ENCODE peak calls at places on chromosomes 1 and 21, in five cellular contexts. One of them, this sample, is unnamed.

GRCh38 chr1:26124433-26125318 is 13.1 kb downstream of the PDIK1L start:
- DNase-seq in SK-N-SH: no peak
- DNase-seq in ovary: no peak
- DNase-seq in BJ: no peak
- DNase-seq in kidney: no peak
- DNase-seq in this sample: no peak

GRCh38 chr1:206776239-206776638 is 3.9 kb upstream of the IL10 start:
- DNase-seq in SK-N-SH: no peak
- DNase-seq in ovary: no peak
- DNase-seq in BJ: no peak
- DNase-seq in kidney: no peak
- DNase-seq in this sample: peak

GRCh38 chr1:56375184-56375837 is 204.1 kb downstream of the PLPP3 start:
- DNase-seq in SK-N-SH: no peak
- DNase-seq in ovary: no peak
- DNase-seq in BJ: no peak
- DNase-seq in kidney: no peak
- DNase-seq in this sample: no peak

GRCh38 chr1:25989440-25989839 is 8.4 kb downstream of the PAFAH2 start:
- DNase-seq in SK-N-SH: no peak
- DNase-seq in ovary: no peak
- DNase-seq in BJ: no peak
- DNase-seq in kidney: no peak
- DNase-seq in this sample: no peak

GRCh38 chr1:156805766-156806511 is 10.7 kb downstream of the SH2D2A start:
- DNase-seq in SK-N-SH: peak
- DNase-seq in ovary: peak
- DNase-seq in BJ: peak
- DNase-seq in kidney: no peak
- DNase-seq in this sample: no peak

GRCh38 chr1:84348240-84348555 is 46.7 kb downstream of the SAMD13 start:
- DNase-seq in SK-N-SH: no peak
- DNase-seq in ovary: no peak
- DNase-seq in BJ: no peak
- DNase-seq in kidney: no peak
- DNase-seq in this sample: no peak

GRCh38 chr1:4460651-4461050 is 193.8 kb upstream of the AJAP1 start:
- DNase-seq in SK-N-SH: no peak
- DNase-seq in ovary: no peak
- DNase-seq in BJ: no peak
- DNase-seq in kidney: no peak
- DNase-seq in this sample: no peak

GRCh38 chr1:156584813-156585212 is 5.3 kb downstream of the TTC24 start:
- DNase-seq in SK-N-SH: peak
- DNase-seq in ovary: no peak
- DNase-seq in BJ: no peak
- DNase-seq in kidney: no peak
- DNase-seq in this sample: peak

GRCh38 chr1:169138866-169139670 is 32.6 kb downstream of the ATP1B1 start:
- DNase-seq in SK-N-SH: no peak
- DNase-seq in ovary: no peak
- DNase-seq in BJ: no peak
- DNase-seq in kidney: no peak
- DNase-seq in this sample: no peak

GRCh38 chr1:64343105-64343960 is 126.6 kb upstream of the CACHD1 start:
- DNase-seq in SK-N-SH: peak
- DNase-seq in ovary: no peak
- DNase-seq in BJ: peak
- DNase-seq in kidney: no peak
- DNase-seq in this sample: peak

GRCh38 chr1:235324296-235324695 is 3.7 kb downstream of the ARID4B start:
- DNase-seq in SK-N-SH: no peak
- DNase-seq in ovary: no peak
- DNase-seq in BJ: no peak
- DNase-seq in kidney: no peak
- DNase-seq in this sample: no peak
- H3K4me3 ChIP-seq in SK-N-SH: no peak
- H3K4me3 ChIP-seq in ovary: no peak
- H3K4me3 ChIP-seq in BJ: no peak
- H3K4me3 ChIP-seq in kidney: no peak
- H3K4me3 ChIP-seq in this sample: peak

GRCh38 chr1:150236614-150236934 is 662 bp upstream of the ANP32E start:
- DNase-seq in SK-N-SH: peak
- DNase-seq in ovary: no peak
- DNase-seq in BJ: no peak
- DNase-seq in kidney: no peak
- DNase-seq in this sample: no peak
- TF ChIP-seq CTCF in SK-N-SH: no peak
- TF ChIP-seq CTCF in ovary: no peak
- TF ChIP-seq CTCF in BJ: no peak
- TF ChIP-seq CTCF in kidney: no peak
- TF ChIP-seq CTCF in this sample: no peak

DNA sequence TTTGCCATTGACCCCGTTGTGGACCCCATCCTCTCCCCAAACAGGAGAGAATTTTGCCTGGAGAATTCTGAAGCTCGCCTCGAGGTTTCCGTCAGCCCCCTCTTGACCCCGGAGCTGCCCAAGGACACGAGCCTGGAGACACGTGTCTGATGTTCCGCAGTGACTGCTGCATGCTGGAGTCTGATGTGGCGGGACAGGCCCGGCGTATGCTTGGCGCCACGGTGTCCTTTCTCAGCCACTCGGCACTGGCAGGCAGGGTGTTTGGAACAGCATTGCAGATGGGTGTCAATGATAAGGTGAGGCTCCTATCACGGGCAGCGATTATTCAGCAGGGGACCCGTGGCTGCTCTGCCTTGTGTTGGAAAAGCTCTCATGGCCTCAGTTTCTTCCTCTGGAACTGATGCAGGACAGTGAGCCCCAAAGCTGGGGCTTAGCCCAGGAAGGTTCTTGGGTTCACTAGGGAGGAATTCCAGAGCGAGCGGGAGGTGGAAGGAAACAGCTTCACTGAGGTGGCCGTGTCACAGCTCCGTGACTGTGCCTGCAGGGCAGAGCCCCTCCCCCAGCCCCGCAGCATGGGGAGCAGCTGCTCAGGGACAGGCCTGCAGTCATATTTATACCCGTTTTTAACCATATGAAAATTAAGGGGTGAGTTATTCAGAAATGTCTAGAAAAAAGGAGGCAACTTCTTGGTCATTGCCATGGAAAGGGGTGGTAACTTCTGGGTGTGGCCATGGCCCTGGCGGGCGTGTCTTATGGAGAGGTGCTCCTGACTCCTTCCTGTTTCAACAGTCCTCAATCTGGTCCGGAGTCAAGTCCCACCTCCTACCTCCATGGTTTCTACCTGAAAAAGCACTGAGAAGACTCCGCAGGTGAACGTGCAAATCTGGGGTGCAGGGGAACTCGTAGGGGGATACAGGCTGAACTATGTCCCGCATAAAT is 123.4 kb downstream of the SIK1 start:
- DNase-seq in SK-N-SH: no peak
- DNase-seq in ovary: peak
- DNase-seq in BJ: no peak
- DNase-seq in kidney: peak
- DNase-seq in this sample: no peak
- H3K4me3 ChIP-seq in SK-N-SH: no peak
- H3K4me3 ChIP-seq in ovary: no peak
- H3K4me3 ChIP-seq in BJ: no peak
- H3K4me3 ChIP-seq in kidney: no peak
- H3K4me3 ChIP-seq in this sample: no peak

DNA sequence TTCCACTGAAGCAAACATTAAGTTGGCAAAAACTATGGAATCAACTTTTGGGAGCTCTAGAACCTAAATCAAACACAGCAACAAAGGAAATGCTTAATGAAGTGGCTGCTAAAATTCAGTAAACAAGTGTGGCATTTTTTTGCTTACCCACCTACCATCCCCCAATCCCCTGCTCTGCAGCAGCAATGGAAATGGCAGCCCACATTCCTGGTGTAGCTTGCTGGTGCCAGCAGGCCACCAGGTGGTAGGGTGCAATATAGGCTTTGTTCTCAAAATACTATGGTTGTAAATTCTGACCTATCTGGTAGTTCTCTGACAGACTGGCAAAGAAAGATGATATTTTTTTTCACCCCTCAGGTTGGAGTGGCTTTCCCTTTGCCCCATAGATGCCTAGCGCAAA is 42.8 kb downstream of the SHCBP1L start:
- DNase-seq in SK-N-SH: peak
- DNase-seq in ovary: no peak
- DNase-seq in BJ: no peak
- DNase-seq in kidney: no peak
- DNase-seq in this sample: peak
- TF ChIP-seq CTCF in SK-N-SH: no peak
- TF ChIP-seq CTCF in ovary: no peak
- TF ChIP-seq CTCF in BJ: no peak
- TF ChIP-seq CTCF in kidney: no peak
- TF ChIP-seq CTCF in this sample: peak

GRCh38 chr1:30084909-30085571 is 638.3 kb downstream of the MATN1 start:
- DNase-seq in SK-N-SH: no peak
- DNase-seq in ovary: no peak
- DNase-seq in BJ: no peak
- DNase-seq in kidney: no peak
- DNase-seq in this sample: no peak

GRCh38 chr1:30081379-30082102 is 641.8 kb downstream of the MATN1 start:
- DNase-seq in SK-N-SH: no peak
- DNase-seq in ovary: no peak
- DNase-seq in BJ: no peak
- DNase-seq in kidney: no peak
- DNase-seq in this sample: peak

GRCh38 chr1:30085814-30086770 is 637.3 kb downstream of the MATN1 start:
- DNase-seq in SK-N-SH: peak
- DNase-seq in ovary: peak
- DNase-seq in BJ: no peak
- DNase-seq in kidney: peak
- DNase-seq in this sample: peak

GRCh38 chr1:30087465-30087864 is 635.9 kb downstream of the MATN1 start:
- DNase-seq in SK-N-SH: peak
- DNase-seq in ovary: no peak
- DNase-seq in BJ: no peak
- DNase-seq in kidney: no peak
- DNase-seq in this sample: peak

DNA sequence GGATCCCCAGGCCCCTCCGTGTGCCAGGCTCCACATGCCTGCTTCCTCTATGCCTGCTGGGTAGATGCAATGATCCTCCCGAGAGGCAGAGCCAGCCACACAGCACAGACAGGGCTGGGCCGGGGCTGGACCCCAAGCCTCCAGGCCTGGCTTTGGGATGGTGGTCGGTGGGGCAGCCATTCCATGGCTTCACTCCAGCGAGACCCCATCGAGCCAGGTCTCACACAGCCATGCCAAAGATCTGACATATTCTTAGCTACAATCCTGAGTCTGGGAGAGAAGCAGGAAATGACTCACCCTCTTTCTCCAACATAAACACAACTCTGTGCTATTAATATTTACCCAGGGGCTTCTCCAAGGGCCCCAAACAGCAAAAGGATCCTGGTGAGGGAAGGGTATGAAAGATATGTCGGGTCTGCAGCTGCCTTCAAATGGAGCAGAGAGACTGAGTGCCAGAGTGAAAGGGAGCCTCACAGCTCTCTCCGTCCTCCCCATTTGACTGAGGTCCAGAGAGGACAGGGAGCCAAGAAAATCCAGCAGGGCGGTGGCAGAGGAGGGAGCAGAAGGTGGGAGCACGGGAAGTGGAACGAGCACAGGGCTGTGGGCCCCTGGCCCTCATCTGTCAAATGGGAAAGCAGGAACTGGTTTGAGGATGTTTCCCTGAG is 639.5 kb downstream of the MATN1 start:
- DNase-seq in SK-N-SH: no peak
- DNase-seq in ovary: no peak
- DNase-seq in BJ: peak
- DNase-seq in kidney: no peak
- DNase-seq in this sample: no peak
- H3K4me3 ChIP-seq in SK-N-SH: no peak
- H3K4me3 ChIP-seq in ovary: no peak
- H3K4me3 ChIP-seq in BJ: no peak
- H3K4me3 ChIP-seq in kidney: no peak
- H3K4me3 ChIP-seq in this sample: no peak

DNA sequence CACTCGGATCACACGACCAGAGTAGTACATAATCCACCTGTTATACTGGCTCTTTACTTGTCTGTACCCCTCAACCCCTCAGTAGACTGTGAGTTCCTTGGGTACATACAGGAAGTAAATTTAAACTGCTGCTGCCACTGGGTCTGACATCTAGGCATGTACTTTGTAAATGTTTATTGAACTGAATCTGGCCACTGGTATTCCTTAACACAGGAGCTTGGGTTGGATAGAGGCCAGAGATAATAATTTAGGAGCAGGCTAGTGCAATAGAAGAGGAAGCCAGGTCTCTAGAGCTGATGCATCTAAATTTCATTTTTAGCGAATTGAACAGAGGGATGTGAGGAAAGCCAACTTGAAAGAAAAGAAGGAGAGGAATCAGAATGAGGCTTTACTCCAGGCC is 12.4 kb downstream of the TTC4 start:
- DNase-seq in SK-N-SH: no peak
- DNase-seq in ovary: no peak
- DNase-seq in BJ: no peak
- DNase-seq in kidney: no peak
- DNase-seq in this sample: no peak
- TF ChIP-seq CTCF in SK-N-SH: no peak
- TF ChIP-seq CTCF in ovary: no peak
- TF ChIP-seq CTCF in BJ: no peak
- TF ChIP-seq CTCF in kidney: no peak
- TF ChIP-seq CTCF in this sample: no peak